ENCODE peak calls at places on chromosomes 4 and X, in four cellular contexts. F is fibroblast of pulmonary artery, J is kidney, L is GM06990. R is an unnamed sample.

GRCh38 chrX:154098551-154098950 is 1.0 kb upstream of the MECP2 start:
- DNase-seq in F (no peak), J (no peak), L (no peak), R (no peak)

GRCh38 chr4:140014284-140014683 is 139.7 kb downstream of the MAML3 start:
- DNase-seq in F (peak), J (no peak), L (no peak), R (no peak)

GRCh38 chr4:147480891-147481576 is at the start of gene EDNRA:
- DNase-seq in F (peak), J (peak), L (peak), R (peak)

GRCh38 chr4:115575851-115576250 is 462.4 kb upstream of the NDST4 start:
- DNase-seq in F (no peak), J (no peak), L (no peak), R (no peak)

GRCh38 chr4:185276036-185276435 is 66.6 kb downstream of the SNX25 start:
- DNase-seq in F (peak), J (no peak), L (no peak), R (no peak)

GRCh38 chr4:13403833-13404232 is 80.3 kb downstream of the RAB28 start:
- DNase-seq in F (no peak), J (peak), L (no peak), R (no peak)

GRCh38 chr4:70299643-70300042 is 35.1 kb upstream of the CABS1 start:
- DNase-seq in F (no peak), J (no peak), L (no peak), R (no peak)

GRCh38 chr4:21709761-21710160 is 238.8 kb downstream of the KCNIP4 start:
- DNase-seq in F (no peak), J (no peak), L (no peak), R (no peak)

GRCh38 chr4:146545102-146545501 is 23.4 kb upstream of the SLC10A7 start:
- DNase-seq in F (peak), J (no peak), L (no peak), R (no peak)

GRCh38 chrX:146973283-146973682 is 158.7 kb upstream of the CXorf51A start:
- DNase-seq in F (no peak), J (peak), L (no peak), R (no peak)

GRCh38 chrX:124045109-124045508 is 83.6 kb downstream of the STAG2 start:
- DNase-seq in F (peak), J (no peak), L (no peak), R (no peak)

GRCh38 chrX:31251336-31251735 is 179.5 kb upstream of the FTHL17 start:
- DNase-seq in F (peak), J (no peak), L (no peak), R (no peak)

GRCh38 chrX:40434947-40435346 is 145.8 kb upstream of the ATP6AP2 start:
- DNase-seq in F (peak), J (no peak), L (no peak), R (peak)

GRCh38 chr4:168291242-168291641 is 27.3 kb downstream of the DDX60 start:
- DNase-seq in F (no peak), J (no peak), L (no peak), R (no peak)

GRCh38 chr4:53591372-53591892 is at the start of gene LNX1:
- DNase-seq in F (no peak), J (peak), L (no peak), R (peak)

GRCh38 chr4:38856046-38856445 is 571 bp downstream of the TLR6 start:
- DNase-seq in F (no peak), J (no peak), L (peak), R (no peak)

GRCh38 chr4:159106636-159107035 is 3.8 kb downstream of the RAPGEF2 start:
- DNase-seq in F (no peak), J (no peak), L (no peak), R (no peak)

GRCh38 chr4:184850431-184851199 is 24.8 kb upstream of the ACSL1 start:
- DNase-seq in F (no peak), J (no peak), L (peak), R (no peak)

GRCh38 chr4:187059895-187060294 is 336.2 kb upstream of the FAT1 start:
- DNase-seq in F (no peak), J (no peak), L (no peak), R (no peak)

GRCh38 chr4:180058731-180059215 is 2184.4 kb upstream of the TENM3 start:
- DNase-seq in F (peak), J (peak), L (peak), R (peak)

GRCh38 chr4:118729287-118730286 is 44.4 kb downstream of the METTL14 start:
- DNase-seq in F (peak), J (no peak), L (no peak), R (no peak)

R was measured in islet precursor cell.